ENCODE peak calls at places on chromosome 7, in five cellular contexts. J is gastrocnemius medialis, C is K562, P is HCT116, Y is heart left ventricle. H is an unnamed sample. For H3K4me1, the result is how much of the 10 kb centered on the place peaks cover.

GRCh38 chr7:8117195-8117594 is 144.8 kb downstream of the ICA1 start:
- ATAC-seq in J (no peak), C (no peak), P (no peak), Y (no peak), H (no peak)

GRCh38 chr7:88318196-88318595 is 11.5 kb upstream of the STEAP4 start:
- ATAC-seq in J (no peak), C (no peak), P (no peak), Y (no peak), H (no peak)

GRCh38 chr7:16171928-16172327 is 249.4 kb downstream of the CRPPA start:
- ATAC-seq in J (no peak), C (no peak), P (no peak), Y (no peak), H (no peak)

GRCh38 chr7:5701085-5701914 is 80.2 kb downstream of the RNF216 start:
- ATAC-seq in J (no peak), C (no peak), P (no peak), Y (no peak), H (no peak)

GRCh38 chr7:113289140-113289740 is 170.9 kb upstream of the SMIM30 start:
- ATAC-seq in J (no peak), C (peak), P (peak), Y (peak), H (no peak)

GRCh38 chr7:104469135-104469820 is 140.9 kb downstream of the LHFPL3 start:
- ATAC-seq in J (no peak), C (no peak), P (no peak), Y (no peak), H (no peak)

GRCh38 chr7:96219382-96220130 is 102.3 kb downstream of the SLC25A13 start:
- ATAC-seq in J (peak), C (peak), P (peak), Y (peak), H (peak)

GRCh38 chr7:138919256-138919655 is 61.9 kb downstream of the KIAA1549 start:
- ATAC-seq in J (no peak), C (no peak), P (no peak), Y (no peak), H (no peak)

GRCh38 chr7:5390918-5391317 is 32.7 kb downstream of the TNRC18 start:
- ATAC-seq in J (no peak), C (no peak), P (no peak), Y (no peak), H (no peak)

GRCh38 chr7:45203459-45203858 is 45.9 kb downstream of the RAMP3 start:
- ATAC-seq in J (no peak), C (peak), P (no peak), Y (peak), H (peak)

GRCh38 chr7:158803226-158803944 is 25.9 kb downstream of the ESYT2 start:
- ATAC-seq in J (no peak), C (no peak), P (peak), Y (no peak), H (no peak)

GRCh38 chr7:132560825-132561529 is 15.3 kb downstream of the PLXNA4 start:
- ATAC-seq in J (no peak), C (no peak), P (no peak), Y (no peak), H (no peak)

GRCh38 chr7:74051629-74052410 is 23.8 kb downstream of the ELN start:
- ATAC-seq in J (no peak), C (peak), P (peak), Y (no peak), H (no peak)

GRCh38 chr7:106217089-106217542 is 67.7 kb downstream of the NAMPT start:
- ATAC-seq in J (peak), C (peak), P (peak), Y (peak), H (peak)

GRCh38 chr7:78863248-78863647 is 590.2 kb downstream of the MAGI2 start:
- ATAC-seq in J (no peak), C (no peak), P (no peak), Y (peak), H (no peak)

GRCh38 chr7:56081626-56082340 is 11.0 kb downstream of the PHKG1 start:
- ATAC-seq in J (no peak), C (no peak), P (no peak), Y (no peak), H (no peak)

GRCh38 chr7:14137676-14138075 is 148.2 kb upstream of the ETV1 start:
- ATAC-seq in J (no peak), C (no peak), P (no peak), Y (no peak), H (no peak)

GRCh38 chr7:155762639-155763038 is 49.6 kb downstream of the SHH start:
- ATAC-seq in J (peak), C (no peak), P (no peak), Y (peak), H (peak)

GRCh38 chr7:125173571-125173970 is 243.9 kb upstream of the POT1 start:
- ATAC-seq in J (no peak), C (peak), P (no peak), Y (no peak), H (no peak)

DNA sequence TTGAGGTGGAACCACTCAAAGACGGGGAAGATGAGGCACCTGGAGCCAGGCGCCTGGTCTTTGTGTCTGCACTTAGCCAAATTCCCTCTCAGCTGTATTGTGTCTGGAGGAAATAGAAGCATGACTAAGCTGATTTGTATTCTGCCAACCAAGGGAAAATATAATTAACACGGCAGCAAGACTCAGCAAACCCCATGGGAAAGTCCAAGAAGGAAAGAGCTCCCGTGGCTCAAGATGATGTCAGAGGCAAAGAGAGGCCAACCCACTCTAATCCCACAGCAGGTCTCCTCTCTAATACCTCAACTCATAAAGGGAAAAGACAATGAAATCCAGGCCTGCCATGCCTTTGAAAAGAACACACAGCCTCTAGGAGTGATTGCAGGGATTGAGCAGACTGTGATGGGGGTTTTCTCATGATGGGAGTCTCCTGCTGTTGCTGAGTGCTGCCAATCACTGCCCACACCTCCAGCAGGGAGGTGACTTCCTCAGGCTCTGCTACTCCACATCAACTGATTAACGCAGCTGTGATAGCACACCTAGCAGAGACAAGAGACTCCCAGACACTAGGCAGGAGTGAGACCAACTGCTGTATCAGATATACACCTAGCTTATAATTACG is 255.5 kb upstream of the C7orf33 start:
- ATAC-seq in J (no peak), C (no peak), P (no peak), Y (peak), H (no peak)
- H3K4me3 ChIP-seq in J (no peak), C (no peak), P (no peak), Y (no peak), H (no peak)

GRCh38 chr7:33778195-33778594 is 127.1 kb upstream of the BMPER start:
- ATAC-seq in J (no peak), C (no peak), P (no peak), Y (no peak), H (no peak)

GRCh38 chr7:33773053-33773452 is 132.3 kb upstream of the BMPER start:
- ATAC-seq in J (no peak), C (no peak), P (no peak), Y (no peak), H (no peak)

GRCh38 chr7:33775790-33776189 is 129.5 kb upstream of the BMPER start:
- ATAC-seq in J (peak), C (no peak), P (no peak), Y (peak), H (no peak)

GRCh38 chr7:33776791-33777190 is 128.5 kb upstream of the BMPER start:
- ATAC-seq in J (no peak), C (no peak), P (no peak), Y (no peak), H (no peak)

DNA sequence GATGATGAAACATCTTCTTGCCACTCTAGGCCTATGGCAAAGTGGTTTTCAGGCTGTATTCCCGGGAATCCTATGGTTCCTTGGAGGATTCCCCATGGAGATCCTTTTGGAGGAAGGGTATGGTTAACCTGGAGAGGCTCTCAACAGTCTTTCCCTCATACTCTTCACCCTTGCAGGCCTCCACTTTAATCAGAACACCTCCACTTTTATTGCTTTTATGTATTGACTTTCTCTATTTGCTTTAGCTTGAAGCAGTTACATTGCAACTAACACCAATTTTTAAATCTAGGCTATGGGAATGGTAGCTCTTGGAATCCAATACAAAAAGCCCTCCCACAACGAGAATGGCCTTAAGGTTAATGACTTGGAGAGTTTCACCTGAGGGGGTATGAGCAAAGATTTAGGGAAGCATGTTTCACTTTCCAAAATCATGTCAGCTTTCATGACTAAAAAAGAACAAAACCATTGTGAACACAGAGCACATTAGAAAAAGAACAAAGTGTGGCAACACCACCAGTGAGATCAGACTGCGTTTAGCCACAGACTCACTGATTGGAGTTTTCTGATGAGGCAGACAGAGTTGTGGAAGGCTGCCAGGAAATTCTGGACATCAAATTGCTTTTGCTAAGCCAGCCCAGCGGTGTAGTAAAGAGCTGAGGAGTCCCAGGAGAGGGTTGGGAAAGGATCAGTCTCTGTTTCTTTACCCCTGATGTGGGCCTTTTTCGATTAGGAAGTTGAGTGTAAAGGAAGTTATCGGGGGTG is 130.4 kb upstream of the BMPER start:
- ATAC-seq in J (peak), C (no peak), P (no peak), Y (peak), H (peak)
- H3K4me1 ChIP-seq in J (under half), C (under half), P (under half), Y (under half), H (under half)

DNA sequence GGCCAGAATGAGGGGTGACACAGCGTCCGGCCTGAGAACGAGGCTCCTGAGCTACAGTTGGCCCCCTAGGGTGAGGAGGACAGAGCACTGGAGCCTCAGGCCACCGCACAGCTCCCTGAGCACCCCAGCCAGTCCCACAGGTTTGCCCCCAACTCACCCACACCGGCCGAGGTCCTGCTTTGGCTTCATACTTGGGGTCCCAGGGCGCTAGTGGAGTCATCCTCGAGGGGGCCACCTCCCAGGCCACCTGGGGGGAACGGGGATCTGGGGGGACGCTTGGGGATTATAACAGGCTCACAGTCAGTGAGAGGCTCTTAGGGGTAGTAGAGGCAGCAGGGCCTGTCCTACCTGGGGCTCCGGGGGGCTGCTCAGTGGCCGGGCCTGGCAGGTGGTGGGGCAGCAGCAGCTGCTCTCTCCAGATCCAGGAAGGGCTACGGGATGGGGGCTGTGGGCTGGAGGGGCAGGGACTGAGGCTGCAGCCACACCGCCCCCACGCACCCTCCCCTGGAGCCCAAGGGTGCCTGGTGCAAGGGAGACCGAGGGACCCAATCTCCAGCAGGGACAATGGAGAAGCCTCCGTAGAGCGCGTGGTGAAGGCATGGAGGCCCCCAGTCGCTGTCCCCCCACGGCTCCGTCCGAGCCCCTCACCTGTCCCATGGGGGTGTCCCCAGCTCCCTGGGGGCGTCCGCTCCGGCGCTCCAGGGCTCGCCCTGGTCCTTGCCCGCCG is 588 bp downstream of the SAP25 start:
- ATAC-seq in J (no peak), C (no peak), P (no peak), Y (no peak), H (no peak)
- TF ChIP-seq POLR2A in J (no peak), C (peak), P (no peak), Y (no peak), H (no peak)

DNA sequence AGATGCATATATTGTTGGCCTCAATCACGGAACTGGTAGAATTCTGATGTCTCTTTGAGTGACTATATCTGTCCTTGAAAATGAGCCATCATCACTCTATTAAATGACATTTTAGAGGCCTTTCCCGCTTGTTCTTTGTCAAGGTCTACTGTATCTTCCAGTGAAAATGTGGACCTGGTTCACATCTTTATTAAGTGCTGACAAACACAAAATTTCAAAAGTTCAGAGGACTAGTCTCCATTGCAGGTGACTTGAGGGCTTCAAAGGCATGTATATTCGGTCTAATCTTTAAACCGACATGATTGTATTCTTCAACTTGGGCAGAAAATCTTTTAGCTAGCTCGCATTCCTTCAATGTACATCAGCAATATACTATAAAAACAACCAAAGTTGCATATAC is 36.6 kb upstream of the VWDE start:
- ATAC-seq in J (no peak), C (no peak), P (no peak), Y (no peak), H (no peak)
- H3K4me3 ChIP-seq in J (no peak), C (no peak), P (no peak), Y (no peak), H (no peak)

GRCh38 chr7:20193873-20194272 is 23.3 kb downstream of the MACC1 start:
- ATAC-seq in J (no peak), C (no peak), P (no peak), Y (no peak), H (no peak)

GRCh38 chr7:20193242-20193777 is 23.9 kb downstream of the MACC1 start:
- ATAC-seq in J (no peak), C (no peak), P (no peak), Y (no peak), H (no peak)

GRCh38 chr7:20197125-20197524 is 20.1 kb downstream of the MACC1 start:
- ATAC-seq in J (no peak), C (no peak), P (no peak), Y (no peak), H (no peak)

GRCh38 chr7:20197837-20198236 is 19.3 kb downstream of the MACC1 start:
- ATAC-seq in J (no peak), C (peak), P (no peak), Y (no peak), H (no peak)

DNA sequence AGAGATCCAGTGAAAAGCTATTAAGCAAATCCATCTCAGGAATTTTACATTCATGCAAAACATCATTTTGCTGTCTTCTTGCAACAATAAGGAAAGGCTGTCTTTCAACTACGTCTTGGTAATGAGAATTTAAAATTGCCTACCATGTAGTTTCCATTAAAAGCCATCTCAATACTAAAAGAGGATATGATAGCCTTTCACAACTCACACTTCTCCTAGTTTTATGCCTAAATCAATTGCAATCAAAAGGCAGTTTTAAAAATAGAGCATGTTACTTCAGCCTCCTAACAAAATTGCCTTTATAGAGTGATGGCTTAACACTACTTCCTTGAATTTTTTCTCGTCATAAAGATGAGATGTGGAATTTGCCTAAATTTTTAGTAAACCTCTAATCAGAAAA is 22.6 kb downstream of the MACC1 start:
- ATAC-seq in J (no peak), C (no peak), P (no peak), Y (no peak), H (no peak)
- H3K4me1 ChIP-seq in J (under half), C (under half), P (under half), Y (under half), H (under half)

GRCh38 chr7:44073664-44074348 is 8.4 kb upstream of the PGAM2 start:
- ATAC-seq in J (peak), C (peak), P (no peak), Y (peak), H (peak)
- TF ChIP-seq POLR2A in J (peak), C (no peak), P (no peak), Y (no peak), H (no peak)

DNA sequence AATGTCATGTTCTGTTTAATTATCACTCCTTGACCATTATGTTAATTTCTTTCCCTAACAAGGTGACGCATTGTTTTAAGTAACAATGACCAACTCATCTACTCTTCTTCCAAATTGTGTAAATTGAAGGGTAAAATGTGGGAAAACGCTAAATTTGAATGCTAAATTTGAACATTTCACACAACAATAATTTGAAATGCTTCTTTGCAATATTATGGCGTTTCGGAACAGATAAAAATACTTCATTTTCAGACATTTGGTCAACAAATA is 29.2 kb upstream of the KMT2C start:
- ATAC-seq in J (no peak), C (no peak), P (no peak), Y (no peak), H (no peak)
- H3K4me3 ChIP-seq in J (peak), C (peak), P (peak), Y (peak), H (peak)

GRCh38 chr7:42197391-42197790 is 39.6 kb downstream of the GLI3 start:
- ATAC-seq in J (no peak), C (no peak), P (no peak), Y (no peak), H (no peak)
- H3K4me1 ChIP-seq in J (under half), C (under half), P (under half), Y (under half), H (under half)

GRCh38 chr7:151085329-151085690 is 965 bp upstream of the AGAP3 start:
- ATAC-seq in J (no peak), C (no peak), P (no peak), Y (no peak), H (no peak)

GRCh38 chr7:151082151-151083070 is 882 bp downstream of the TMUB1 start:
- ATAC-seq in J (no peak), C (no peak), P (no peak), Y (no peak), H (no peak)

GRCh38 chr7:151083824-151084160 is 499 bp upstream of the TMUB1 start:
- ATAC-seq in J (no peak), C (no peak), P (no peak), Y (no peak), H (no peak)

GRCh38 chr7:151081170-151082101 is 827 bp upstream of the FASTK start:
- ATAC-seq in J (no peak), C (peak), P (peak), Y (peak), H (peak)

GRCh38 chr7:151083071-151083823 is at the start of gene TMUB1:
- ATAC-seq in J (peak), C (peak), P (peak), Y (peak), H (peak)
- TF ChIP-seq POLR2A in J (peak), C (no peak), P (no peak), Y (no peak), H (peak)

H was measured in gastroesophageal sphincter.